ENCODE peak calls at places on chromosomes 1 and 21, in four cellular contexts. O, Q, H and P are unnamed samples.

GRCh38 chr1:78825561-78825960 is 175.9 kb downstream of the IFI44 start:
- DNase-seq in H (no peak), Q (no peak), O (no peak), P (no peak)

GRCh38 chr1:157659576-157660247 is 40.9 kb downstream of the FCRL3 start:
- DNase-seq in H (no peak), O (no peak), Q (no peak), P (no peak)

GRCh38 chr1:22876359-22877111 is 96.1 kb downstream of the LACTBL1 start:
- DNase-seq in O (no peak), H (no peak), Q (no peak), P (no peak)

GRCh38 chr1:172658871-172659453 is at the start of gene FASLG:
- DNase-seq in H (no peak), Q (no peak), O (peak; percentile 55), P (no peak)

GRCh38 chr1:156468693-156469345 is 31.8 kb downstream of the MEF2D start:
- DNase-seq in Q (no peak), H (no peak), O (no peak), P (no peak)

GRCh38 chr1:32540589-32540988 is 1.4 kb downstream of the ZBTB8A start:
- DNase-seq in Q (no peak), O (peak; percentile 27), H (no peak), P (no peak)

GRCh38 chr1:239951518-239952130 is 140.1 kb upstream of the FMN2 start:
- DNase-seq in O (peak; percentile 77), Q (peak; percentile 63), H (no peak), P (peak; percentile 72)

GRCh38 chr1:36155560-36156328 is at the start of gene MAP7D1:
- DNase-seq in O (peak; percentile 94), Q (peak; percentile 57), H (no peak), P (no peak)

GRCh38 chr1:54280652-54281051 is 80.7 kb downstream of the MRPL37 start:
- DNase-seq in H (no peak), Q (no peak), O (no peak), P (no peak)

GRCh38 chr21:9760398-9761074 is 760.8 kb upstream of the TPTE start:
- DNase-seq in Q (no peak), O (no peak), H (no peak), P (no peak)

GRCh38 chr1:164774819-164775654 is 216.1 kb downstream of the PBX1 start:
- DNase-seq in H (no peak), O (peak; percentile 56), Q (no peak), P (no peak)

DNA sequence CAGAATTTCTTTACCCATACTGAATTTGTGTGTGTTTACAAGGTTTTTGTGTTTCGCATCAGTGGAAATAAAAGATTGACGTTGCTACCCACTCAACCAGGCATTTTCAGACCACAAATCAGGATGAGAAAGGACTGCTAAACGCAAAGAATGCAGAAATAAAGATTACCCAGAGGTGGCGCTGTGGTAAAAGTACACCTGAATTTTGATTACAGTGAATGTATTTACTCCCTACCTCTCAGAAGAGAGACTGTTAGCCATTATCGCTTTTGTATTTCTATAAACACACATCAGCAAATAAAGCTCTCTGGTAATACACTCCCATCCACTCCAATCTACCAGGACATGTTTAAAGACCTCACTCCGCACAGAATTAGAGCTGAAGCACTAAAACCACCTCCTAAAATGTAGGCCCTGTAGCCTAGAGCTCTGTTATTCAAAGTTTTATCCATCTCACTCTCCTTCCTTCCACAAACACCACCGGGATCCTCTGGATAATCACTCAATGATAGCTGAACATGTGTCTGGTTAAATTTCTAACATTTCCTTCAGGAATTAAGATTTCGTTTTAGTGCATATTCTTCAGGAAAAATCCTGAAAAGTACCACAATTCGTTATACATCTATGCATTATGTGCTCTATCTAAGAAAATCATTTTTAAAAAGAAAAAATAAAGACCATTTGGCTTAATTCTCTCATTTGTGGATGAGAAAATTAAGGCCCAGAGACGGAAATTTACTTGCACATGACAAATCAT is 2.5 kb upstream of the LMO4 start:
- DNase-seq in Q (peak; percentile 44), O (peak; percentile 64), H (no peak), P (peak; percentile 55)
- TF ChIP-seq CEBPB in Q (no peak), O (no peak), H (no peak), P (no peak)

DNA sequence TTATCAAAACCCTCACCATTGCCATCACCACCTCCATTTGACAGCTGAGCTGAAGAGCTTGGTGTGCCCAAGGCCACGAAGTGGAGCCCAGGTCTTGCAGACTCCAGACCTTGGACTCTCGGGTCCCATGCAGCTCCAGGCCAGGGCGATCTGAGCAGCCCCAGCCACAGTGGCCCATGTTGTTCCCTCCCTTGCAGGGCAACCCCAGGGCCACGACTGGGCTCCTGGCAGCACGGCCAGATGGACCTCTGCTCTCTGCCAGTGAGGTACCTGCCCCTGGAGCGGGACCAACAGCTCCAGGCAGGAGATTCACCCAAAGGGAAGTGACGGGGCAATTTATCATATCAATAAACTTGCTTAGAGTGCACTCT is 182.7 kb upstream of the VAMP3 start:
- DNase-seq in Q (no peak), H (no peak), O (no peak), P (no peak)
- TF ChIP-seq GABPA in Q (no peak), H (no peak), O (no peak), P (no peak)

GRCh38 chr1:204256531-204256930 is 42.7 kb upstream of the GOLT1A start:
- DNase-seq in Q (no peak), O (no peak), H (no peak), P (no peak)

GRCh38 chr1:204255225-204255624 is 41.4 kb upstream of the GOLT1A start:
- DNase-seq in H (no peak), O (no peak), Q (no peak), P (peak; percentile 31)

GRCh38 chr1:204251926-204252689 is 38.3 kb upstream of the GOLT1A start:
- DNase-seq in H (no peak), O (no peak), Q (no peak), P (no peak)

GRCh38 chr1:204255966-204256365 is 42.2 kb upstream of the GOLT1A start:
- DNase-seq in O (no peak), Q (no peak), H (no peak), P (no peak)

GRCh38 chr1:204254031-204254661 is 40.4 kb upstream of the GOLT1A start:
- DNase-seq in H (no peak), Q (peak; percentile 97), O (no peak), P (no peak)
- TF ChIP-seq CEBPB in H (no peak), Q (peak; percentile 99), O (peak; percentile 80), P (peak; percentile 76)

GRCh38 chr1:94071956-94072355 is 49.0 kb downstream of the ABCA4 start:
- DNase-seq in O (no peak), H (no peak), Q (no peak), P (no peak)

GRCh38 chr1:94071391-94071790 is 49.6 kb downstream of the ABCA4 start:
- DNase-seq in H (no peak), O (no peak), Q (no peak), P (no peak)

GRCh38 chr1:94069649-94070285 is 51.2 kb downstream of the ABCA4 start:
- DNase-seq in Q (no peak), O (no peak), H (no peak), P (no peak)

GRCh38 chr1:94070746-94071318 is 50.1 kb downstream of the ABCA4 start:
- DNase-seq in Q (no peak), H (no peak), O (no peak), P (no peak)

DNA sequence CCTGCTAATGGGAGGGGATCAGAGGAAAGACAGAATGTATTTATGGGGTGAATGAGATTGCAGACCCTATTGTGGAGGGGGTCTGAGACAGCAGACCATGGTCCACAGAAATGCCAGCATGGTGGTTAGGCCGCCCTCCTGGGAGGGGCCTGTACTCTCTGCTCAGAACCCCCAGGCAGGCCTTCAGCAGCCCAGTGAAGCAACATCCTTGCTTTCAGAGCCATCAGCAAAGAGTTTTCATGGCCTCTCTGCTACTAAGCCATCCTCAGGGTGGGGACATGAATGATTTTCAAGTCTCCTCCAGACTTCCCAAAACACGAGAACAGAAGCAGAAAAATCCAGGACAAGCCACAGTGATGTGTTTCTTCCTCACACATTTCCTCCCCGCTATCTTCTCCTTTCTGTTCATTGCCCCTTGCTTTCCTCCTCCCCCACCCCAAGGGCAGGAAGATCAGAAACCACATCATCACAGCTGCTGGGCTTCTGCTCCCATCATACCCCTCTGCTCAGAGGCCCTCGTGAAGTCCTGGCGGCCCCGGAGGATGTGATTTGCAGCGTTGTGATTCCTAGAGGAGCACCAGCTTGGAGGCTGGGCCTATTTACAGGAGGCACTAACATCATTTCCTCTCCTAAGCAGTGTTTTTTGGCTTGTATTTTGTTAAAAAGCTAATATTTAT is 48.0 kb downstream of the ABCA4 start:
- DNase-seq in Q (no peak), H (no peak), O (no peak), P (no peak)
- TF ChIP-seq GABPA in Q (no peak), H (no peak), O (no peak), P (no peak)

GRCh38 chr21:28333455-28334108 is 659.1 kb downstream of the LTN1 start:
- DNase-seq in Q (peak; percentile 13), H (no peak), O (no peak), P (no peak)
- TF ChIP-seq CEBPB in Q (peak; percentile 83), H (no peak), O (no peak), P (no peak)

DNA sequence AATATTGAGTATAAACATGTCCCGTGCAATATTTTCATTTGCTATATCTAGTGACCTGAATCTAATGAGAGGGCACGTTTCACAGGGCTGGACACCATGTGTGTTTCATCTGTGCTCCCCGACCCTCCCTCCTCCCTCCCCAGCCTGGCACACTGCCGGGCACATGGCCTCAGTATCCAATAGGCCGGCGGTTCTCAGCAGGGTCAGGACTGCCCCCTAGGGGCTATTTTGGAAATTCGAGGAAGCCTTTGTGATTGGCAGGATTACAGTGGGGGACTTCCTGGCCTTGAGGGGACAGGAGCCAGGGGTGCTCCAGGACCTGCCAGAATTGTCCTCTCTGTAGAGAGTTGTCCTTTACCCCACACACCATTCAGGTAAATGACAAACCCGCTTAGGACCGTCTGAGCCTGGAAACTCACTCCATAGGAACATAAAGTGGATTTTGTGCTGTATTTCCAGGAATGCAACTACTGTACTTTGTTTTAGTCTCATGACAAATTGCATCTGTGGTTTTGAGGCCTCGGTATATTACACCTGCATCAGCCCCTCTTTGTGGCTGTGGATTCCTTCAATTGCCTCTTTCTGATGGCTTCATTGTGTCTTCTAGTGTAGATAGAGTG is 109.5 kb upstream of the SIM2 start:
- DNase-seq in O (peak; percentile 66), Q (peak; percentile 15), H (peak; percentile 16), P (no peak)
- TF ChIP-seq GABPA in O (no peak), Q (no peak), H (no peak), P (no peak)